ENCODE peak calls at places on chromosomes 13 and 19, in nine cellular contexts. F is ovary; H is IMR-90; U is effector memory CD4-positive, alpha-beta T cell; W is fibroblast of villous mesenchyme; P is A549; Z is transverse colon; B is HCT116; I is HFFc6. X is an unnamed sample.
A peak's percentile ranks its signal among the peaks of the same experiment; 100 is the strongest.

GRCh38 chr19:17209126-17210036 is 5.8 kb upstream of the USE1 start:
- DNase-seq in F (no peak), W (peak; percentile 41), Z (peak; percentile 69), B (peak; percentile 75), I (peak; percentile 7), P (peak; percentile 19), U (peak; percentile 18), H (peak; percentile 20), X (no peak)

GRCh38 chr13:42594577-42595571 is 20.9 kb downstream of the TNFSF11 start:
- DNase-seq in F (peak; percentile 30), I (peak; percentile 65), U (peak; percentile 15), Z (peak; percentile 52), B (peak; percentile 51), H (peak; percentile 66), W (peak; percentile 87), P (peak; percentile 38), X (peak; percentile 15)

GRCh38 chr13:93151277-93151676 is 75.3 kb upstream of the GPC6 start:
- DNase-seq in W (peak; percentile 59), F (no peak), U (no peak), H (peak; percentile 91), Z (no peak), P (no peak), B (no peak), I (no peak), X (no peak)

GRCh38 chr19:51980116-51980736 is 6.4 kb downstream of the ZNF350 start:
- DNase-seq in F (no peak), W (peak; percentile 34), I (no peak), U (no peak), P (no peak), Z (no peak), H (no peak), B (no peak), X (no peak)

GRCh38 chr19:30848626-30849322 is 476.6 kb downstream of the ZNF536 start:
- DNase-seq in U (no peak), P (no peak), F (no peak), Z (no peak), B (no peak), I (no peak), H (no peak), W (no peak), X (no peak)

GRCh38 chr19:18386543-18387251 is 739 bp downstream of the GDF15 start:
- DNase-seq in P (no peak), W (peak; percentile 61), F (no peak), Z (peak; percentile 57), I (no peak), U (no peak), B (no peak), H (peak; percentile 46), X (no peak)

GRCh38 chr13:30577381-30577780 is 40.3 kb upstream of the USPL1 start:
- DNase-seq in P (no peak), Z (peak; percentile 18), U (peak; percentile 21), B (peak; percentile 57), I (peak; percentile 88), H (peak; percentile 95), W (peak; percentile 94), F (no peak), X (no peak)

GRCh38 chr13:30963794-30964193 is 31.3 kb downstream of the TEX26 start:
- DNase-seq in Z (peak; percentile 24), P (no peak), I (no peak), U (no peak), F (no peak), H (peak; percentile 29), W (peak; percentile 56), B (no peak), X (no peak)

GRCh38 chr19:43906774-43907173 is 28.3 kb downstream of the ZNF45 start:
- DNase-seq in W (no peak), I (no peak), P (no peak), H (no peak), F (no peak), Z (no peak), U (no peak), B (no peak), X (no peak)

GRCh38 chr13:80168089-80168850 is 172.7 kb downstream of the SPRY2 start:
- DNase-seq in I (peak; percentile 60), W (peak; percentile 66), H (peak; percentile 71), F (no peak), U (no peak), B (no peak), Z (no peak), P (no peak), X (no peak)

GRCh38 chr19:2014081-2014693 is 1.3 kb downstream of the BTBD2 start:
- DNase-seq in B (no peak), U (no peak), Z (no peak), F (peak; percentile 50), I (no peak), W (no peak), P (no peak), H (no peak), X (no peak)

GRCh38 chr13:75621147-75621546 is 15.0 kb upstream of the LMO7 start:
- DNase-seq in I (peak; percentile 74), H (peak; percentile 70), B (no peak), P (no peak), F (no peak), W (peak; percentile 60), U (no peak), Z (no peak), X (no peak)

GRCh38 chr19:13986348-13986904 is 19.7 kb downstream of the RFX1 start:
- DNase-seq in B (no peak), P (no peak), W (peak; percentile 56), U (peak; percentile 99), F (peak; percentile 52), I (peak; percentile 81), Z (peak; percentile 90), H (peak; percentile 72), X (peak; percentile 98)

GRCh38 chr19:17089238-17089637 is 13.7 kb downstream of the MYO9B start:
- DNase-seq in I (peak; percentile 83), W (peak; percentile 87), P (no peak), Z (no peak), H (peak; percentile 95), B (no peak), F (no peak), U (no peak), X (no peak)

GRCh38 chr19:40585677-40586422 is 9.2 kb downstream of the SHKBP1 start:
- DNase-seq in P (peak; percentile 69), H (peak; percentile 44), B (no peak), U (no peak), F (no peak), W (peak; percentile 48), Z (no peak), I (peak; percentile 58), X (no peak)

GRCh38 chr19:7926021-7926726 is at the start of gene CTXN1:
- DNase-seq in P (peak; percentile 40), W (peak; percentile 54), B (no peak), U (peak; percentile 71), F (peak; percentile 87), I (no peak), Z (peak; percentile 81), H (no peak), X (peak; percentile 76)

GRCh38 chr13:91647361-91647970 is 249.0 kb downstream of the GPC5 start:
- DNase-seq in I (no peak), H (peak; percentile 12), B (no peak), W (no peak), F (no peak), P (no peak), U (no peak), Z (peak; percentile 9), X (no peak)

GRCh38 chr19:6482343-6482686 is 728 bp upstream of the DENND1C start:
- DNase-seq in H (no peak), W (no peak), F (no peak), B (no peak), P (no peak), U (no peak), I (no peak), Z (no peak), X (no peak)

GRCh38 chr19:33736158-33736557 is 60.5 kb upstream of the KCTD15 start:
- DNase-seq in P (no peak), I (no peak), H (no peak), B (no peak), W (no peak), F (no peak), U (no peak), Z (no peak), X (no peak)

GRCh38 chr13:114115191-114115671 is 17.2 kb downstream of the RASA3 start:
- DNase-seq in H (peak; percentile 94), W (peak; percentile 95), F (no peak), U (no peak), B (no peak), I (peak; percentile 91), P (no peak), Z (peak; percentile 81), X (no peak)

GRCh38 chr13:99590519-99591011 is 89.3 kb downstream of the TM9SF2 start:
- DNase-seq in P (no peak), H (peak; percentile 50), W (peak; percentile 11), Z (no peak), B (no peak), I (peak; percentile 12), F (no peak), U (no peak), X (no peak)

GRCh38 chr13:112880221-112880641 is 88.8 kb upstream of the MCF2L start:
- DNase-seq in F (no peak), I (no peak), P (no peak), W (no peak), U (no peak), B (no peak), H (no peak), Z (no peak), X (no peak)